ENCODE peak calls at places on chromosomes 11 and 22, in eight cellular contexts. K is AG04450; J is T follicular helper cell; Z is naive thymus-derived CD8-positive, alpha-beta T cell; F is T-helper 2 cell; I is LHCN-M2; A is PC-3; L is left ventricle myocardium superior. D is an unnamed sample.

GRCh38 chr22:20418211-20418788 is 19.3 kb downstream of the SCARF2 start:
- DNase-seq in L (peak), I (peak), F (peak), Z (peak), A (peak), K (peak), J (peak), D (peak)

GRCh38 chr11:23494981-23495380 is 634.7 kb upstream of the CCDC179 start:
- DNase-seq in Z (no peak), I (no peak), J (no peak), F (no peak), A (peak), L (no peak), K (no peak), D (no peak)

GRCh38 chr11:63608353-63609345 is 5.6 kb downstream of the PLAAT3 start:
- DNase-seq in L (no peak), I (peak), J (no peak), Z (no peak), K (no peak), F (no peak), A (no peak), D (no peak)

GRCh38 chr11:10456519-10456918 is 1.5 kb downstream of the AMPD3 start:
- DNase-seq in F (no peak), I (no peak), J (no peak), Z (no peak), L (no peak), A (no peak), K (no peak), D (no peak)

GRCh38 chr11:17351510-17352176 is at the start of gene NCR3LG1:
- DNase-seq in Z (peak), F (peak), K (peak), A (no peak), I (peak), J (peak), L (peak), D (peak)

GRCh38 chr22:30044369-30044768 is 35.9 kb upstream of the HORMAD2 start:
- DNase-seq in I (peak), F (no peak), J (no peak), Z (no peak), A (peak), L (no peak), K (peak), D (no peak)

GRCh38 chr11:117126223-117126965 is 17.7 kb upstream of the PAFAH1B2 start:
- DNase-seq in Z (no peak), A (no peak), J (no peak), K (no peak), F (no peak), L (no peak), I (no peak), D (no peak)

GRCh38 chr11:65766535-65766934 is 14.2 kb downstream of the AP5B1 start:
- DNase-seq in Z (no peak), I (peak), A (peak), L (no peak), J (no peak), F (no peak), K (no peak), D (no peak)

GRCh38 chr11:6900327-6900999 is 8.2 kb upstream of the OR2D2 start:
- DNase-seq in L (no peak), J (no peak), A (peak), K (no peak), Z (no peak), F (no peak), I (no peak), D (no peak)

GRCh38 chr11:7457211-7457610 is 28.1 kb upstream of the OLFML1 start:
- DNase-seq in J (no peak), K (no peak), L (no peak), I (no peak), Z (no peak), F (no peak), A (peak), D (no peak)

D was measured in cerebellum.